ENCODE peak calls at places on chromosome 12, in ten cellular contexts. One of them, this sample, is unnamed.
A peak's percentile ranks its signal among the peaks of the same experiment; 100 is the strongest.

GRCh38 chr12:3604750-3605638 is 114.0 kb downstream of the PRMT8 start:
- DNase-seq in SK-N-DZ: no peak
- DNase-seq in T-helper 17 cell: no peak
- DNase-seq in astrocyte of the cerebellum: no peak
- DNase-seq in non-pigmented ciliary epithelial cell: no peak
- DNase-seq in naive B cell: no peak
- DNase-seq in psoas muscle: peak; percentile 27
- DNase-seq in HFF-Myc: no peak
- DNase-seq in activated naive CD4-positive, alpha-beta T cell: no peak
- DNase-seq in HT1080: peak; percentile 28
- DNase-seq in this sample: no peak

GRCh38 chr12:48977290-48978281 is 536 bp upstream of the WNT1 start:
- DNase-seq in SK-N-DZ: peak; percentile 58
- DNase-seq in T-helper 17 cell: peak; percentile 81
- DNase-seq in astrocyte of the cerebellum: no peak
- DNase-seq in non-pigmented ciliary epithelial cell: no peak
- DNase-seq in naive B cell: peak; percentile 84
- DNase-seq in psoas muscle: peak; percentile 75
- DNase-seq in HFF-Myc: no peak
- DNase-seq in activated naive CD4-positive, alpha-beta T cell: peak; percentile 77
- DNase-seq in HT1080: no peak
- DNase-seq in this sample: peak; percentile 76

GRCh38 chr12:104469066-104469465 is 12.3 kb downstream of the CHST11 start:
- DNase-seq in SK-N-DZ: no peak
- DNase-seq in T-helper 17 cell: no peak
- DNase-seq in astrocyte of the cerebellum: no peak
- DNase-seq in non-pigmented ciliary epithelial cell: no peak
- DNase-seq in naive B cell: no peak
- DNase-seq in psoas muscle: no peak
- DNase-seq in HFF-Myc: no peak
- DNase-seq in activated naive CD4-positive, alpha-beta T cell: no peak
- DNase-seq in HT1080: no peak
- DNase-seq in this sample: no peak

GRCh38 chr12:6370994-6371754 is 4.2 kb downstream of the SCNN1A start:
- DNase-seq in SK-N-DZ: peak; percentile 57
- DNase-seq in T-helper 17 cell: no peak
- DNase-seq in astrocyte of the cerebellum: peak; percentile 50
- DNase-seq in non-pigmented ciliary epithelial cell: no peak
- DNase-seq in naive B cell: no peak
- DNase-seq in psoas muscle: no peak
- DNase-seq in HFF-Myc: peak; percentile 30
- DNase-seq in activated naive CD4-positive, alpha-beta T cell: no peak
- DNase-seq in HT1080: peak; percentile 97
- DNase-seq in this sample: peak; percentile 74

GRCh38 chr12:4506870-4507269 is 31.8 kb upstream of the RAD51AP1 start:
- DNase-seq in SK-N-DZ: no peak
- DNase-seq in T-helper 17 cell: no peak
- DNase-seq in astrocyte of the cerebellum: peak; percentile 60
- DNase-seq in non-pigmented ciliary epithelial cell: peak; percentile 54
- DNase-seq in naive B cell: no peak
- DNase-seq in psoas muscle: no peak
- DNase-seq in HFF-Myc: peak; percentile 39
- DNase-seq in activated naive CD4-positive, alpha-beta T cell: no peak
- DNase-seq in HT1080: peak; percentile 64
- DNase-seq in this sample: no peak

GRCh38 chr12:78562358-78563205 is 302.0 kb upstream of the SYT1 start:
- DNase-seq in SK-N-DZ: peak; percentile 48
- DNase-seq in T-helper 17 cell: no peak
- DNase-seq in astrocyte of the cerebellum: no peak
- DNase-seq in non-pigmented ciliary epithelial cell: no peak
- DNase-seq in naive B cell: no peak
- DNase-seq in psoas muscle: no peak
- DNase-seq in HFF-Myc: peak; percentile 2
- DNase-seq in activated naive CD4-positive, alpha-beta T cell: no peak
- DNase-seq in HT1080: peak; percentile 18
- DNase-seq in this sample: peak; percentile 24

GRCh38 chr12:7844131-7844530 is 28.6 kb downstream of the SLC2A14 start:
- DNase-seq in SK-N-DZ: no peak
- DNase-seq in T-helper 17 cell: no peak
- DNase-seq in astrocyte of the cerebellum: no peak
- DNase-seq in non-pigmented ciliary epithelial cell: no peak
- DNase-seq in naive B cell: no peak
- DNase-seq in psoas muscle: no peak
- DNase-seq in HFF-Myc: no peak
- DNase-seq in activated naive CD4-positive, alpha-beta T cell: no peak
- DNase-seq in HT1080: no peak
- DNase-seq in this sample: no peak

GRCh38 chr12:15662303-15662980 is 126.7 kb downstream of the EPS8 start:
- DNase-seq in SK-N-DZ: no peak
- DNase-seq in T-helper 17 cell: no peak
- DNase-seq in astrocyte of the cerebellum: peak; percentile 72
- DNase-seq in non-pigmented ciliary epithelial cell: peak; percentile 84
- DNase-seq in naive B cell: no peak
- DNase-seq in psoas muscle: no peak
- DNase-seq in HFF-Myc: peak; percentile 47
- DNase-seq in activated naive CD4-positive, alpha-beta T cell: no peak
- DNase-seq in HT1080: peak; percentile 95
- DNase-seq in this sample: peak; percentile 78

GRCh38 chr12:3171195-3171591 is 94.0 kb downstream of the TSPAN9 start:
- DNase-seq in SK-N-DZ: no peak
- DNase-seq in T-helper 17 cell: no peak
- DNase-seq in astrocyte of the cerebellum: no peak
- DNase-seq in non-pigmented ciliary epithelial cell: no peak
- DNase-seq in naive B cell: no peak
- DNase-seq in psoas muscle: no peak
- DNase-seq in HFF-Myc: no peak
- DNase-seq in activated naive CD4-positive, alpha-beta T cell: no peak
- DNase-seq in HT1080: no peak
- DNase-seq in this sample: no peak

GRCh38 chr12:30440826-30441602 is 254.7 kb downstream of the IPO8 start:
- DNase-seq in SK-N-DZ: peak; percentile 79
- DNase-seq in T-helper 17 cell: no peak
- DNase-seq in astrocyte of the cerebellum: no peak
- DNase-seq in non-pigmented ciliary epithelial cell: no peak
- DNase-seq in naive B cell: no peak
- DNase-seq in psoas muscle: no peak
- DNase-seq in HFF-Myc: no peak
- DNase-seq in activated naive CD4-positive, alpha-beta T cell: no peak
- DNase-seq in HT1080: no peak
- DNase-seq in this sample: peak; percentile 68

GRCh38 chr12:85076688-85077430 is 40.7 kb downstream of the LRRIQ1 start:
- DNase-seq in SK-N-DZ: peak; percentile 70
- DNase-seq in T-helper 17 cell: no peak
- DNase-seq in astrocyte of the cerebellum: peak; percentile 93
- DNase-seq in non-pigmented ciliary epithelial cell: peak; percentile 92
- DNase-seq in naive B cell: no peak
- DNase-seq in psoas muscle: no peak
- DNase-seq in HFF-Myc: peak; percentile 52
- DNase-seq in activated naive CD4-positive, alpha-beta T cell: no peak
- DNase-seq in HT1080: peak; percentile 90
- DNase-seq in this sample: peak; percentile 91

GRCh38 chr12:27176765-27177164 is 67.3 kb upstream of the STK38L start:
- DNase-seq in SK-N-DZ: no peak
- DNase-seq in T-helper 17 cell: no peak
- DNase-seq in astrocyte of the cerebellum: no peak
- DNase-seq in non-pigmented ciliary epithelial cell: no peak
- DNase-seq in naive B cell: no peak
- DNase-seq in psoas muscle: no peak
- DNase-seq in HFF-Myc: no peak
- DNase-seq in activated naive CD4-positive, alpha-beta T cell: no peak
- DNase-seq in HT1080: peak; percentile 52
- DNase-seq in this sample: peak; percentile 50

GRCh38 chr12:71472441-71472911 is 32.9 kb downstream of the LGR5 start:
- DNase-seq in SK-N-DZ: no peak
- DNase-seq in T-helper 17 cell: no peak
- DNase-seq in astrocyte of the cerebellum: no peak
- DNase-seq in non-pigmented ciliary epithelial cell: peak; percentile 14
- DNase-seq in naive B cell: no peak
- DNase-seq in psoas muscle: no peak
- DNase-seq in HFF-Myc: no peak
- DNase-seq in activated naive CD4-positive, alpha-beta T cell: no peak
- DNase-seq in HT1080: no peak
- DNase-seq in this sample: no peak

GRCh38 chr12:112386726-112387125 is 4.5 kb upstream of the HECTD4 start:
- DNase-seq in SK-N-DZ: peak; percentile 34
- DNase-seq in T-helper 17 cell: no peak
- DNase-seq in astrocyte of the cerebellum: no peak
- DNase-seq in non-pigmented ciliary epithelial cell: no peak
- DNase-seq in naive B cell: no peak
- DNase-seq in psoas muscle: no peak
- DNase-seq in HFF-Myc: no peak
- DNase-seq in activated naive CD4-positive, alpha-beta T cell: no peak
- DNase-seq in HT1080: no peak
- DNase-seq in this sample: no peak

GRCh38 chr12:12533238-12533829 is 29.3 kb downstream of the DUSP16 start:
- DNase-seq in SK-N-DZ: peak; percentile 49
- DNase-seq in T-helper 17 cell: no peak
- DNase-seq in astrocyte of the cerebellum: peak; percentile 24
- DNase-seq in non-pigmented ciliary epithelial cell: no peak
- DNase-seq in naive B cell: no peak
- DNase-seq in psoas muscle: no peak
- DNase-seq in HFF-Myc: no peak
- DNase-seq in activated naive CD4-positive, alpha-beta T cell: no peak
- DNase-seq in HT1080: no peak
- DNase-seq in this sample: no peak

GRCh38 chr12:104828015-104828414 is 130.1 kb downstream of the SLC41A2 start:
- DNase-seq in SK-N-DZ: no peak
- DNase-seq in T-helper 17 cell: no peak
- DNase-seq in astrocyte of the cerebellum: no peak
- DNase-seq in non-pigmented ciliary epithelial cell: no peak
- DNase-seq in naive B cell: no peak
- DNase-seq in psoas muscle: no peak
- DNase-seq in HFF-Myc: no peak
- DNase-seq in activated naive CD4-positive, alpha-beta T cell: no peak
- DNase-seq in HT1080: no peak
- DNase-seq in this sample: no peak

GRCh38 chr12:7068240-7068993 is 7.9 kb downstream of the C1S start:
- DNase-seq in SK-N-DZ: no peak
- DNase-seq in T-helper 17 cell: no peak
- DNase-seq in astrocyte of the cerebellum: no peak
- DNase-seq in non-pigmented ciliary epithelial cell: peak; percentile 24
- DNase-seq in naive B cell: no peak
- DNase-seq in psoas muscle: peak; percentile 69
- DNase-seq in HFF-Myc: no peak
- DNase-seq in activated naive CD4-positive, alpha-beta T cell: no peak
- DNase-seq in HT1080: no peak
- DNase-seq in this sample: no peak

GRCh38 chr12:54051916-54052744 is 1.5 kb upstream of the HOXC4 start:
- DNase-seq in SK-N-DZ: peak; percentile 49
- DNase-seq in T-helper 17 cell: no peak
- DNase-seq in astrocyte of the cerebellum: no peak
- DNase-seq in non-pigmented ciliary epithelial cell: no peak
- DNase-seq in naive B cell: no peak
- DNase-seq in psoas muscle: no peak
- DNase-seq in HFF-Myc: no peak
- DNase-seq in activated naive CD4-positive, alpha-beta T cell: no peak
- DNase-seq in HT1080: no peak
- DNase-seq in this sample: no peak